ENCODE peak calls at places on chromosomes 2 and 18, in eight cellular contexts. One of them, this sample, is unnamed. For H3K9me3, the result is how much of the 10 kb centered on the place peaks cover.

GRCh38 chr18:13570856-13571495 is 155.4 kb downstream of the FAM210A start:
- DNase-seq in neural progenitor cell: no peak
- DNase-seq in fibroblast of lung: peak
- DNase-seq in PC-3: no peak
- DNase-seq in GM12878: no peak
- DNase-seq in DND-41: no peak
- DNase-seq in GM23248: peak
- DNase-seq in HCT116: no peak
- DNase-seq in this sample: no peak

GRCh38 chr18:75070625-75071483 is 138.1 kb downstream of the PTGR3 start:
- DNase-seq in GM12878: peak
- DNase-seq in HCT116: peak
- DNase-seq in PC-3: peak
- DNase-seq in fibroblast of lung: peak
- DNase-seq in DND-41: peak
- DNase-seq in neural progenitor cell: no peak
- DNase-seq in GM23248: peak
- DNase-seq in this sample: peak

GRCh38 chr2:58227171-58227917 is 13.8 kb downstream of the FANCL start:
- DNase-seq in DND-41: no peak
- DNase-seq in fibroblast of lung: no peak
- DNase-seq in PC-3: no peak
- DNase-seq in GM23248: no peak
- DNase-seq in GM12878: no peak
- DNase-seq in neural progenitor cell: no peak
- DNase-seq in HCT116: no peak
- DNase-seq in this sample: no peak

GRCh38 chr2:241848761-241849615 is 9.7 kb downstream of the PDCD1 start:
- DNase-seq in GM23248: no peak
- DNase-seq in GM12878: no peak
- DNase-seq in PC-3: no peak
- DNase-seq in DND-41: no peak
- DNase-seq in neural progenitor cell: no peak
- DNase-seq in HCT116: no peak
- DNase-seq in fibroblast of lung: no peak
- DNase-seq in this sample: no peak

GRCh38 chr2:39118786-39119499 is 1.9 kb downstream of the SOS1 start:
- DNase-seq in GM12878: no peak
- DNase-seq in neural progenitor cell: no peak
- DNase-seq in PC-3: no peak
- DNase-seq in HCT116: no peak
- DNase-seq in fibroblast of lung: peak
- DNase-seq in DND-41: no peak
- DNase-seq in GM23248: peak
- DNase-seq in this sample: peak

GRCh38 chr2:223641062-223641461 is 38.9 kb upstream of the SCG2 start:
- DNase-seq in neural progenitor cell: no peak
- DNase-seq in fibroblast of lung: peak
- DNase-seq in HCT116: no peak
- DNase-seq in GM23248: no peak
- DNase-seq in DND-41: no peak
- DNase-seq in PC-3: peak
- DNase-seq in GM12878: no peak
- DNase-seq in this sample: peak

GRCh38 chr18:35736696-35737095 is 155.2 kb downstream of the GALNT1 start:
- DNase-seq in GM23248: peak
- DNase-seq in PC-3: no peak
- DNase-seq in fibroblast of lung: no peak
- DNase-seq in neural progenitor cell: no peak
- DNase-seq in GM12878: no peak
- DNase-seq in DND-41: no peak
- DNase-seq in HCT116: no peak
- DNase-seq in this sample: no peak

GRCh38 chr2:157440404-157441071 is 3.4 kb downstream of the CYTIP start:
- DNase-seq in DND-41: no peak
- DNase-seq in GM12878: no peak
- DNase-seq in HCT116: no peak
- DNase-seq in fibroblast of lung: no peak
- DNase-seq in PC-3: no peak
- DNase-seq in neural progenitor cell: no peak
- DNase-seq in GM23248: no peak
- DNase-seq in this sample: no peak

GRCh38 chr2:28277466-28277865 is 115.2 kb upstream of the FOSL2 start:
- DNase-seq in HCT116: no peak
- DNase-seq in PC-3: no peak
- DNase-seq in neural progenitor cell: no peak
- DNase-seq in GM12878: no peak
- DNase-seq in GM23248: no peak
- DNase-seq in fibroblast of lung: no peak
- DNase-seq in DND-41: no peak
- DNase-seq in this sample: peak

GRCh38 chr18:30639361-30639760 is 403.2 kb downstream of the DSC3 start:
- DNase-seq in DND-41: no peak
- DNase-seq in HCT116: no peak
- DNase-seq in PC-3: no peak
- DNase-seq in GM12878: no peak
- DNase-seq in neural progenitor cell: no peak
- DNase-seq in GM23248: no peak
- DNase-seq in fibroblast of lung: no peak
- DNase-seq in this sample: no peak

GRCh38 chr2:229943770-229944449 is 21.6 kb downstream of the FBXO36 start:
- DNase-seq in DND-41: no peak
- DNase-seq in GM12878: no peak
- DNase-seq in HCT116: no peak
- DNase-seq in GM23248: no peak
- DNase-seq in PC-3: no peak
- DNase-seq in fibroblast of lung: no peak
- DNase-seq in neural progenitor cell: no peak
- DNase-seq in this sample: no peak

GRCh38 chr2:218257390-218257981 is 3.3 kb upstream of the GPBAR1 start:
- DNase-seq in PC-3: peak
- DNase-seq in HCT116: peak
- DNase-seq in GM12878: peak
- DNase-seq in fibroblast of lung: no peak
- DNase-seq in DND-41: peak
- DNase-seq in neural progenitor cell: peak
- DNase-seq in GM23248: peak
- DNase-seq in this sample: no peak

GRCh38 chr18:72107647-72108046 is 436.5 kb downstream of the CBLN2 start:
- DNase-seq in GM12878: no peak
- DNase-seq in PC-3: peak
- DNase-seq in GM23248: no peak
- DNase-seq in DND-41: no peak
- DNase-seq in fibroblast of lung: peak
- DNase-seq in neural progenitor cell: peak
- DNase-seq in HCT116: no peak
- DNase-seq in this sample: peak

GRCh38 chr2:16318474-16319195 is 347.0 kb downstream of the CYRIA start:
- DNase-seq in neural progenitor cell: peak
- DNase-seq in PC-3: no peak
- DNase-seq in DND-41: no peak
- DNase-seq in GM23248: no peak
- DNase-seq in GM12878: no peak
- DNase-seq in fibroblast of lung: no peak
- DNase-seq in HCT116: no peak
- DNase-seq in this sample: peak

GRCh38 chr2:231464576-231465540 is 574 bp upstream of the NCL start:
- DNase-seq in HCT116: peak
- DNase-seq in PC-3: no peak
- DNase-seq in DND-41: peak
- DNase-seq in neural progenitor cell: peak
- DNase-seq in GM23248: peak
- DNase-seq in fibroblast of lung: peak
- DNase-seq in GM12878: no peak
- DNase-seq in this sample: peak

GRCh38 chr2:20666364-20667150 is at the start of gene GDF7:
- DNase-seq in neural progenitor cell: peak
- DNase-seq in GM23248: no peak
- DNase-seq in GM12878: no peak
- DNase-seq in PC-3: no peak
- DNase-seq in fibroblast of lung: no peak
- DNase-seq in DND-41: no peak
- DNase-seq in HCT116: no peak
- DNase-seq in this sample: no peak

GRCh38 chr2:233252227-233252626 is 754 bp downstream of the ATG16L1 start:
- DNase-seq in GM12878: no peak
- DNase-seq in DND-41: peak
- DNase-seq in HCT116: no peak
- DNase-seq in PC-3: no peak
- DNase-seq in fibroblast of lung: no peak
- DNase-seq in neural progenitor cell: peak
- DNase-seq in GM23248: peak
- DNase-seq in this sample: no peak

GRCh38 chr18:45590060-45590537 is 25.2 kb upstream of the SLC14A2 start:
- DNase-seq in DND-41: no peak
- DNase-seq in fibroblast of lung: peak
- DNase-seq in GM23248: peak
- DNase-seq in HCT116: no peak
- DNase-seq in GM12878: no peak
- DNase-seq in PC-3: peak
- DNase-seq in neural progenitor cell: no peak
- DNase-seq in this sample: peak

GRCh38 chr18:45588831-45589558 is 26.3 kb upstream of the SLC14A2 start:
- DNase-seq in fibroblast of lung: peak
- DNase-seq in GM23248: peak
- DNase-seq in neural progenitor cell: no peak
- DNase-seq in GM12878: no peak
- DNase-seq in PC-3: no peak
- DNase-seq in DND-41: no peak
- DNase-seq in HCT116: no peak
- DNase-seq in this sample: peak

GRCh38 chr18:45588284-45588683 is 27.0 kb upstream of the SLC14A2 start:
- DNase-seq in DND-41: no peak
- DNase-seq in HCT116: no peak
- DNase-seq in PC-3: no peak
- DNase-seq in fibroblast of lung: peak
- DNase-seq in GM12878: no peak
- DNase-seq in neural progenitor cell: no peak
- DNase-seq in GM23248: peak
- DNase-seq in this sample: peak

GRCh38 chr18:45589559-45590041 is 25.7 kb upstream of the SLC14A2 start:
- DNase-seq in DND-41: no peak
- DNase-seq in HCT116: no peak
- DNase-seq in neural progenitor cell: peak
- DNase-seq in GM12878: no peak
- DNase-seq in PC-3: peak
- DNase-seq in fibroblast of lung: peak
- DNase-seq in GM23248: peak
- DNase-seq in this sample: no peak

GRCh38 chr18:45590546-45590945 is 24.7 kb upstream of the SLC14A2 start:
- DNase-seq in GM23248: no peak
- DNase-seq in DND-41: no peak
- DNase-seq in neural progenitor cell: no peak
- DNase-seq in fibroblast of lung: peak
- DNase-seq in GM12878: no peak
- DNase-seq in PC-3: no peak
- DNase-seq in HCT116: no peak
- DNase-seq in this sample: no peak
- H3K9me3 ChIP-seq in GM23248: under half
- H3K9me3 ChIP-seq in DND-41: under half
- H3K9me3 ChIP-seq in neural progenitor cell: under half
- H3K9me3 ChIP-seq in fibroblast of lung: under half
- H3K9me3 ChIP-seq in GM12878: under half
- H3K9me3 ChIP-seq in PC-3: under half
- H3K9me3 ChIP-seq in HCT116: under half
- H3K9me3 ChIP-seq in this sample: under half

GRCh38 chr2:29920631-29921559 is 491 bp downstream of the ALK start:
- DNase-seq in HCT116: no peak
- DNase-seq in DND-41: no peak
- DNase-seq in GM12878: no peak
- DNase-seq in neural progenitor cell: peak
- DNase-seq in PC-3: peak
- DNase-seq in fibroblast of lung: peak
- DNase-seq in GM23248: peak
- DNase-seq in this sample: peak
- TF ChIP-seq EZH2 in HCT116: no peak
- TF ChIP-seq EZH2 in DND-41: no peak
- TF ChIP-seq EZH2 in GM12878: no peak
- TF ChIP-seq EZH2 in neural progenitor cell: peak
- TF ChIP-seq EZH2 in PC-3: no peak
- TF ChIP-seq EZH2 in fibroblast of lung: peak
- TF ChIP-seq EZH2 in GM23248: no peak
- TF ChIP-seq EZH2 in this sample: no peak

DNA sequence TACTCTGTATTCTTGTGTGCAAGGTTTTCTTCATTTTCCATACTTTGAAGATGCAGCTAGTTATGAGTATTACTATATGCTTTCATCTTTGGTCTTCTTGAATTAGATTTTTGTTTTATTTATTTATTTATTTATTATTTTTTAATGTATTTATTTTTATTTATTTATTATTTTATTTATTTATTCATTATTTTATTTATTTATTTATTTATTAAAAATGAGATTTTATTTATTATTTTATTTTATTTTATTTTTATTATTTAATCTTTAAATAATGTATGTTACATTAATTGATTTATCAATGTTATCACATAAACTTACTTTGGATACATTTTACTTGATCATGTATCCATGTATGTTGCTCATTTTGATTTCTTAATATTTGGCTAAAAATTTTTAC is 132.3 kb upstream of the GALNT13 start:
- DNase-seq in GM12878: no peak
- DNase-seq in fibroblast of lung: no peak
- DNase-seq in GM23248: no peak
- DNase-seq in neural progenitor cell: no peak
- DNase-seq in HCT116: no peak
- DNase-seq in DND-41: no peak
- DNase-seq in PC-3: no peak
- DNase-seq in this sample: no peak
- H3K4me2 ChIP-seq in GM12878: no peak
- H3K4me2 ChIP-seq in fibroblast of lung: no peak
- H3K4me2 ChIP-seq in GM23248: no peak
- H3K4me2 ChIP-seq in neural progenitor cell: no peak
- H3K4me2 ChIP-seq in HCT116: no peak
- H3K4me2 ChIP-seq in DND-41: no peak
- H3K4me2 ChIP-seq in PC-3: no peak
- H3K4me2 ChIP-seq in this sample: no peak

GRCh38 chr2:83063933-83064332 is 1395.1 kb downstream of the SUCLG1 start:
- DNase-seq in PC-3: peak
- DNase-seq in DND-41: no peak
- DNase-seq in fibroblast of lung: no peak
- DNase-seq in HCT116: no peak
- DNase-seq in GM23248: no peak
- DNase-seq in GM12878: no peak
- DNase-seq in neural progenitor cell: no peak
- DNase-seq in this sample: no peak
- H3K9me3 ChIP-seq in PC-3: under half
- H3K9me3 ChIP-seq in DND-41: under half
- H3K9me3 ChIP-seq in fibroblast of lung: under half
- H3K9me3 ChIP-seq in HCT116: under half
- H3K9me3 ChIP-seq in GM23248: under half
- H3K9me3 ChIP-seq in GM12878: under half
- H3K9me3 ChIP-seq in neural progenitor cell: under half
- H3K9me3 ChIP-seq in this sample: under half

GRCh38 chr2:84880395-84880644 is 564 bp downstream of the TRABD2A start:
- DNase-seq in GM12878: no peak
- DNase-seq in HCT116: no peak
- DNase-seq in fibroblast of lung: no peak
- DNase-seq in PC-3: no peak
- DNase-seq in GM23248: no peak
- DNase-seq in neural progenitor cell: no peak
- DNase-seq in DND-41: no peak
- DNase-seq in this sample: no peak
- TF ChIP-seq EZH2 in GM12878: no peak
- TF ChIP-seq EZH2 in HCT116: no peak
- TF ChIP-seq EZH2 in fibroblast of lung: peak
- TF ChIP-seq EZH2 in PC-3: no peak
- TF ChIP-seq EZH2 in GM23248: no peak
- TF ChIP-seq EZH2 in neural progenitor cell: no peak
- TF ChIP-seq EZH2 in DND-41: no peak
- TF ChIP-seq EZH2 in this sample: no peak